ENCODE peak calls at places on chromosomes 4 and X, in four cellular contexts. Z is stomach, W is sigmoid colon, L is transverse colon. J is an unnamed sample.

GRCh38 chr4:137531951-137532868 is at the start of gene PCDH18:
- DNase-seq in Z (peak; percentile 51), W (peak; percentile 97), L (peak; percentile 74), J (peak; percentile 95)

GRCh38 chr4:100819505-100819904 is 301.7 kb upstream of the EMCN start:
- DNase-seq in L (no peak), W (no peak), Z (no peak), J (no peak)

GRCh38 chr4:56752985-56753384 is 68.5 kb downstream of the SPINK2 start:
- DNase-seq in W (no peak), L (peak; percentile 63), Z (no peak), J (no peak)

GRCh38 chrX:71496476-71496875 is 36.4 kb upstream of the OGT start:
- DNase-seq in W (no peak), Z (no peak), L (no peak), J (no peak)

GRCh38 chrX:96379951-96380350 is 304.7 kb upstream of the DIAPH2 start:
- DNase-seq in Z (no peak), W (no peak), L (no peak), J (no peak)

GRCh38 chrX:153877571-153878261 is 8.3 kb downstream of the L1CAM start:
- DNase-seq in L (no peak), W (no peak), Z (no peak), J (no peak)

GRCh38 chr4:89708903-89709361 is 128.0 kb downstream of the SNCA start:
- DNase-seq in L (no peak), Z (no peak), W (no peak), J (no peak)

GRCh38 chrX:84712621-84713020 is 210.4 kb upstream of the HDX start:
- DNase-seq in Z (no peak), L (no peak), W (no peak), J (no peak)

GRCh38 chr4:8785656-8786142 is 85.9 kb downstream of the HMX1 start:
- DNase-seq in L (no peak), W (no peak), Z (no peak), J (no peak)

GRCh38 chr4:137310156-137310555 is 222.1 kb downstream of the PCDH18 start:
- DNase-seq in L (no peak), W (no peak), Z (no peak), J (no peak)

GRCh38 chr4:145868637-145869409 is 69.8 kb downstream of the ZNF827 start:
- DNase-seq in L (no peak), W (no peak), Z (no peak), J (no peak)

GRCh38 chrX:26613951-26614350 is 398.0 kb downstream of the MAGEB5 start:
- DNase-seq in L (no peak), W (no peak), Z (no peak), J (no peak)

GRCh38 chr4:120718979-120719566 is 203.5 kb downstream of the PRDM5 start:
- DNase-seq in L (peak; percentile 35), Z (no peak), W (no peak), J (no peak)

GRCh38 chr4:13537832-13538177 is 6.5 kb downstream of the NKX3-2 start:
- DNase-seq in W (peak; percentile 37), Z (no peak), L (no peak), J (no peak)

GRCh38 chr4:67909910-67910905 is 26.4 kb upstream of the TMPRSS11D start:
- DNase-seq in W (no peak), Z (no peak), L (no peak), J (no peak)

GRCh38 chr4:82555279-82555678 is 6.5 kb downstream of the TMEM150C start:
- DNase-seq in L (no peak), W (no peak), Z (no peak), J (no peak)

GRCh38 chr4:110164856-110165255 is 33.6 kb downstream of the ELOVL6 start:
- DNase-seq in W (no peak), Z (no peak), L (no peak), J (no peak)

GRCh38 chr4:80189956-80190671 is 7.2 kb upstream of the PRDM8 start:
- DNase-seq in L (no peak), Z (no peak), W (no peak), J (no peak)

GRCh38 chr4:92235741-92236140 is 68.0 kb upstream of the GRID2 start:
- DNase-seq in Z (no peak), W (no peak), L (no peak), J (no peak)

GRCh38 chr4:36243355-36244256 is 708 bp downstream of the ARAP2 start:
- DNase-seq in W (peak; percentile 74), L (peak; percentile 55), Z (peak; percentile 38), J (peak; percentile 79)

GRCh38 chrX:137747231-137747630 is 181.3 kb downstream of the ZIC3 start:
- DNase-seq in L (no peak), Z (no peak), W (no peak), J (no peak)

GRCh38 chr4:78610546-78611214 is 59.1 kb downstream of the ANXA3 start:
- DNase-seq in Z (no peak), L (no peak), W (no peak), J (no peak)

GRCh38 chr4:53545238-53545637 is 46.0 kb downstream of the LNX1 start:
- DNase-seq in W (no peak), L (no peak), Z (no peak), J (no peak)

GRCh38 chrX:129876734-129877395 is 29.1 kb upstream of the UTP14A start:
- DNase-seq in Z (no peak), W (no peak), L (no peak), J (no peak)

GRCh38 chrX:3526749-3527148 is 180.3 kb upstream of the MXRA5 start:
- DNase-seq in L (no peak), W (no peak), Z (no peak), J (no peak)

DNA sequence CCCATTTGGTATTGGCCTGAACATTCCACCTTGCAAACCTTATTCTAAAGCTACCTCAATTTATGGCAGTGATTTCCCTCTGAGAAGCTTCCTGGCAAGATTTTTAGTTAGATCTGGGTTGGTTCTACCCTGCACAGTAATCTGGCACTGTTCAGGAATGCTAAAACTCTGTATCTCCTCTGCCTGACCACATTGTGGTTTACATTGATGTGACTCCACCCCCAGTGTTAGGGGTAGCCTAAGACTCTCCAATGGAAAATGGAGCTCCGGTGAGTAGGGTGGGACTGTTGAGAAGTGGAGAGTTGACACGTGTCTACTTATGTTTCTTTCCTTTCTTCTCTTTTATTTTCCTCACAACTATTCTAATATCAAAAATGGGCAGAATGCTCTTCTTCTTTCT is 45.4 kb downstream of the BMPR1B start:
- DNase-seq in W (no peak), Z (no peak), L (no peak), J (no peak)
- TF ChIP-seq EP300 in W (no peak), Z (no peak), L (no peak), J (no peak)

DNA sequence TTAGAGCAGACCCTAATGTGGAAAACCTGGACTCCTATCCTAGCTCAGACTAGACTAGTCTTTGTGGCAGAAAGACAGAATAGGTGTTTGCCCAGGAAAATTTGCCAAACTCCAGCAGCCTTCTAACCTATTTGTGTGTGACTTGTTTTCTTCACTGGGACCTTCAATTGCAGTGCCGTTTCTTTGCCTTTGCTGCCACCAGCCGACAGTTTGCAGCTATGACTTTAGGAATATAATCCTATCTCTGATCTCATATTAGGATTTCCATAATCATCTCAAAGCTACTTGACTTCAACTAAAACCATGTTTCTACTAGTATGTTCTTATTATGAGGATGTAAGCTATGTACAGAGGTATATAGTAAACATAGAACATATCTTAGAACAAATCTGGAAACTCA is 60.2 kb upstream of the PGAM4 start:
- DNase-seq in W (no peak), L (peak; percentile 21), Z (no peak), J (no peak)
- TF ChIP-seq CTCF in W (peak; percentile 26), L (peak; percentile 6), Z (peak; percentile 20), J (peak; percentile 25)

DNA sequence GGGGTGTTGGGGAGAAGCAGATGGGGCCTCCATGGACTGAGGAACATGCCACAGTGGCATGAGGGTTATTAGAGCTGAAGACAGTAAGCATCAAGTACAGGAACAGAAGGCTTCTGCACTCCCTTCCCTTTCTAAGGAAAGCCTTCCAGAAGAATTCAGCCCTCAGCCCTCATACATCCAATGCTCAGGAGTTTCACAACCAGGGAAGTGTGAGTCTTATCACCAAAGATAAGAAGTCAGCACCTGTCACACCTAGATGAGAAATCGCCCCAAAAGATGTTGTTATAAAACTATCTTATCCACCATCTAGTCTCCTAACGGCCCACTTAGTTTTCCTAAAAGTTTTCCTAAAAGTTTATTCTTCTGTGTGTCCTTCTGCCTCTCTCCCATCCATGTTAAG is 78.0 kb upstream of the STS start:
- DNase-seq in Z (no peak), W (no peak), L (no peak), J (no peak)
- H3K36me3 ChIP-seq in Z (peaks cover 7% of the 10 kb centered on the region), W (no peaks in the 10 kb centered on the region), L (no peaks in the 10 kb centered on the region), J (no peaks in the 10 kb centered on the region)

DNA sequence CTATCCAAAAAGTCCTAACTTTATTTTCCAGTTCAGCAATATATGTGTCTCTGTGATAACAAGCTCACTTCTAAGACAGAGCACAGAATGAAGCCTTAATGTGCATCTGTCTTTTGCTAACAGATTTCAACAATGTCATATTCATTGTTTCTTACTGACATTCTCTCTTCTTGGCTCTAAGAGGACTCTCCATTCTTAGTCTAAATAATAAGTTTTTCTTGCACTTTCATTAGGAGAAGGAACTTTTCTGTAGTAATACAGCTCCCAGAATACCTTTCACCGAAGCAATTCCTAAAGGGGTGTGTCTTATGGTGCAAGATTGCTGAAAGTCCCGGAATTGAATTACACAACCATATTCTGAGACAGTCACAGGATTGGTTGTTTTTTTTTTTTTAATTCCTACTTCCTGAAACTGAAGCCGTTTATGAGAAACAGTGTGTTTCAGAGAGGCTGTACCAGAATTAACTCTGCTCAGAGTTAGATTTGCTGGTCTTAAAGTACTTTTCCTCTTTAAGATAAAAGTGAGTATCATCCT is at the start of gene ALPK1:
- DNase-seq in Z (no peak), L (no peak), W (no peak), J (no peak)
- TF ChIP-seq EP300 in Z (no peak), L (no peak), W (no peak), J (no peak)

GRCh38 chrX:15646031-15646430 is 18.6 kb downstream of the CLTRN start:
- DNase-seq in W (no peak), L (no peak), Z (no peak), J (no peak)

GRCh38 chrX:15644560-15644872 is 20.1 kb downstream of the CLTRN start:
- DNase-seq in L (no peak), W (no peak), Z (no peak), J (no peak)

GRCh38 chrX:15643786-15644559 is 20.6 kb downstream of the CLTRN start:
- DNase-seq in W (no peak), L (no peak), Z (no peak), J (no peak)

GRCh38 chrX:15645266-15645665 is 19.3 kb downstream of the CLTRN start:
- DNase-seq in Z (no peak), W (no peak), L (no peak), J (no peak)

GRCh38 chrX:15646543-15646942 is 18.1 kb downstream of the CLTRN start:
- DNase-seq in L (no peak), Z (no peak), W (no peak), J (no peak)
- TF ChIP-seq CTCF in L (no peak), Z (no peak), W (no peak), J (no peak)

GRCh38 chr4:1813231-1813630 is 20.1 kb downstream of the FGFR3 start:
- DNase-seq in Z (no peak), W (no peak), L (no peak), J (no peak)
- H3K36me3 ChIP-seq in Z (peaks cover 72% of the 10 kb centered on the region), W (peaks cover 57% of the 10 kb centered on the region), L (peaks cover 39% of the 10 kb centered on the region), J (peaks cover 59% of the 10 kb centered on the region)

DNA sequence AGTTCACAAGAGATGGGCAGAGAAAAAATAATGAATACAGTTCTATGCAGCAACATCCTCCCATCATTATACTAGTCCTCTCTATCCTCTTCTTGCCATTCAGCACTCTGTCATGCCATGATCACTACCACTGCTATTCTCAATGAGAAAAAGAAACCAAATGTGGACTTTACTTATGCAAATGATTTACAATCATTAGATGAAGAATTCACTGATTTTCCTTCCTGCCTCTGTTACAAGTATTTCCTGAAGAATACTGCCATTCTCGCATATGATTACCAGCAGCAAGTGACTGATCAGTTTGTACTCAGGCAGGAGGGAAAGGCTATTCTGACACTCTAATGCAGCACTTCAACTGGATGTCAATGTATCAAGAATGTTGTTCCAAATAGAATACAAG is 50.3 kb downstream of the WDFY3 start:
- DNase-seq in Z (no peak), W (no peak), L (no peak), J (no peak)
- TF ChIP-seq EP300 in Z (no peak), W (no peak), L (no peak), J (no peak)

J was measured in suprapubic skin.